ENCODE peak calls at places on chromosome 16, in six cellular contexts. One of them, this sample, is unnamed.

GRCh38 chr16:12113581-12114375 is 137.2 kb downstream of the SNX29 start:
- DNase-seq in KG1: no peak
- DNase-seq in C1 segment of cervical spinal cord: no peak
- DNase-seq in activated CD4-positive, alpha-beta T cell treated with anti-CD3 and anti-CD28 coated beads, Interleukin-2, amount 50 U/mL, for 1 hour: no peak
- DNase-seq in adrenal gland: no peak
- DNase-seq in T-helper 1 cell: no peak
- DNase-seq in this sample: no peak

GRCh38 chr16:1301562-1301961 is 7.9 kb upstream of the UBE2I start:
- DNase-seq in KG1: no peak
- DNase-seq in C1 segment of cervical spinal cord: no peak
- DNase-seq in activated CD4-positive, alpha-beta T cell treated with anti-CD3 and anti-CD28 coated beads, Interleukin-2, amount 50 U/mL, for 1 hour: no peak
- DNase-seq in adrenal gland: no peak
- DNase-seq in T-helper 1 cell: no peak
- DNase-seq in this sample: no peak

GRCh38 chr16:88874938-88875599 is 8.6 kb upstream of the PABPN1L start:
- DNase-seq in KG1: no peak
- DNase-seq in C1 segment of cervical spinal cord: no peak
- DNase-seq in activated CD4-positive, alpha-beta T cell treated with anti-CD3 and anti-CD28 coated beads, Interleukin-2, amount 50 U/mL, for 1 hour: no peak
- DNase-seq in adrenal gland: no peak
- DNase-seq in T-helper 1 cell: no peak
- DNase-seq in this sample: no peak

GRCh38 chr16:23373436-23374219 is 71.5 kb downstream of the SCNN1B start:
- DNase-seq in KG1: no peak
- DNase-seq in C1 segment of cervical spinal cord: no peak
- DNase-seq in activated CD4-positive, alpha-beta T cell treated with anti-CD3 and anti-CD28 coated beads, Interleukin-2, amount 50 U/mL, for 1 hour: no peak
- DNase-seq in adrenal gland: no peak
- DNase-seq in T-helper 1 cell: no peak
- DNase-seq in this sample: no peak

GRCh38 chr16:11994187-11995119 is 17.9 kb downstream of the SNX29 start:
- DNase-seq in KG1: no peak
- DNase-seq in C1 segment of cervical spinal cord: no peak
- DNase-seq in activated CD4-positive, alpha-beta T cell treated with anti-CD3 and anti-CD28 coated beads, Interleukin-2, amount 50 U/mL, for 1 hour: no peak
- DNase-seq in adrenal gland: peak
- DNase-seq in T-helper 1 cell: no peak
- DNase-seq in this sample: no peak

GRCh38 chr16:69839798-69840409 is 77.8 kb downstream of the WWP2 start:
- DNase-seq in KG1: no peak
- DNase-seq in C1 segment of cervical spinal cord: no peak
- DNase-seq in activated CD4-positive, alpha-beta T cell treated with anti-CD3 and anti-CD28 coated beads, Interleukin-2, amount 50 U/mL, for 1 hour: no peak
- DNase-seq in adrenal gland: no peak
- DNase-seq in T-helper 1 cell: no peak
- DNase-seq in this sample: no peak

GRCh38 chr16:85188822-85189672 is 76.8 kb upstream of the CIBAR2 start:
- DNase-seq in KG1: no peak
- DNase-seq in C1 segment of cervical spinal cord: no peak
- DNase-seq in activated CD4-positive, alpha-beta T cell treated with anti-CD3 and anti-CD28 coated beads, Interleukin-2, amount 50 U/mL, for 1 hour: no peak
- DNase-seq in adrenal gland: no peak
- DNase-seq in T-helper 1 cell: no peak
- DNase-seq in this sample: no peak

GRCh38 chr16:35102780-35103403 is 1643.5 kb downstream of the TP53TG3F start:
- DNase-seq in KG1: no peak
- DNase-seq in C1 segment of cervical spinal cord: no peak
- DNase-seq in activated CD4-positive, alpha-beta T cell treated with anti-CD3 and anti-CD28 coated beads, Interleukin-2, amount 50 U/mL, for 1 hour: no peak
- DNase-seq in adrenal gland: no peak
- DNase-seq in T-helper 1 cell: no peak
- DNase-seq in this sample: no peak

GRCh38 chr16:51523400-51523799 is 372.3 kb upstream of the SALL1 start:
- DNase-seq in KG1: no peak
- DNase-seq in C1 segment of cervical spinal cord: no peak
- DNase-seq in activated CD4-positive, alpha-beta T cell treated with anti-CD3 and anti-CD28 coated beads, Interleukin-2, amount 50 U/mL, for 1 hour: no peak
- DNase-seq in adrenal gland: no peak
- DNase-seq in T-helper 1 cell: no peak
- DNase-seq in this sample: no peak

GRCh38 chr16:29029168-29029994 is 44.5 kb downstream of the LAT start:
- DNase-seq in KG1: no peak
- DNase-seq in C1 segment of cervical spinal cord: no peak
- DNase-seq in activated CD4-positive, alpha-beta T cell treated with anti-CD3 and anti-CD28 coated beads, Interleukin-2, amount 50 U/mL, for 1 hour: peak
- DNase-seq in adrenal gland: peak
- DNase-seq in T-helper 1 cell: peak
- DNase-seq in this sample: peak

GRCh38 chr16:21952793-21953540 is at the start of gene UQCRC2:
- DNase-seq in KG1: peak
- DNase-seq in C1 segment of cervical spinal cord: peak
- DNase-seq in activated CD4-positive, alpha-beta T cell treated with anti-CD3 and anti-CD28 coated beads, Interleukin-2, amount 50 U/mL, for 1 hour: peak
- DNase-seq in adrenal gland: peak
- DNase-seq in T-helper 1 cell: peak
- DNase-seq in this sample: peak

GRCh38 chr16:2904100-2904921 is 7.4 kb upstream of the FLYWCH1 start:
- DNase-seq in KG1: peak
- DNase-seq in C1 segment of cervical spinal cord: peak
- DNase-seq in activated CD4-positive, alpha-beta T cell treated with anti-CD3 and anti-CD28 coated beads, Interleukin-2, amount 50 U/mL, for 1 hour: peak
- DNase-seq in adrenal gland: peak
- DNase-seq in T-helper 1 cell: peak
- DNase-seq in this sample: peak

GRCh38 chr16:79801550-79802090 is 201.1 kb upstream of the MAF start:
- DNase-seq in KG1: no peak
- DNase-seq in C1 segment of cervical spinal cord: no peak
- DNase-seq in activated CD4-positive, alpha-beta T cell treated with anti-CD3 and anti-CD28 coated beads, Interleukin-2, amount 50 U/mL, for 1 hour: no peak
- DNase-seq in adrenal gland: no peak
- DNase-seq in T-helper 1 cell: no peak
- DNase-seq in this sample: no peak

GRCh38 chr16:66444049-66444481 is 17.0 kb downstream of the BEAN1 start:
- DNase-seq in KG1: no peak
- DNase-seq in C1 segment of cervical spinal cord: no peak
- DNase-seq in activated CD4-positive, alpha-beta T cell treated with anti-CD3 and anti-CD28 coated beads, Interleukin-2, amount 50 U/mL, for 1 hour: no peak
- DNase-seq in adrenal gland: no peak
- DNase-seq in T-helper 1 cell: no peak
- DNase-seq in this sample: no peak

GRCh38 chr16:25111403-25112166 is at the start of gene LCMT1:
- DNase-seq in KG1: peak
- DNase-seq in C1 segment of cervical spinal cord: peak
- DNase-seq in activated CD4-positive, alpha-beta T cell treated with anti-CD3 and anti-CD28 coated beads, Interleukin-2, amount 50 U/mL, for 1 hour: peak
- DNase-seq in adrenal gland: peak
- DNase-seq in T-helper 1 cell: peak
- DNase-seq in this sample: peak

GRCh38 chr16:75491876-75492275 is 3.4 kb downstream of the CHST6 start:
- DNase-seq in KG1: no peak
- DNase-seq in C1 segment of cervical spinal cord: no peak
- DNase-seq in activated CD4-positive, alpha-beta T cell treated with anti-CD3 and anti-CD28 coated beads, Interleukin-2, amount 50 U/mL, for 1 hour: no peak
- DNase-seq in adrenal gland: peak
- DNase-seq in T-helper 1 cell: no peak
- DNase-seq in this sample: no peak

GRCh38 chr16:13766334-13766733 is 153.6 kb upstream of the ERCC4 start:
- DNase-seq in KG1: no peak
- DNase-seq in C1 segment of cervical spinal cord: no peak
- DNase-seq in activated CD4-positive, alpha-beta T cell treated with anti-CD3 and anti-CD28 coated beads, Interleukin-2, amount 50 U/mL, for 1 hour: no peak
- DNase-seq in adrenal gland: no peak
- DNase-seq in T-helper 1 cell: no peak
- DNase-seq in this sample: no peak

GRCh38 chr16:89737341-89738071 is 16.2 kb downstream of the ZNF276 start:
- DNase-seq in KG1: no peak
- DNase-seq in C1 segment of cervical spinal cord: no peak
- DNase-seq in activated CD4-positive, alpha-beta T cell treated with anti-CD3 and anti-CD28 coated beads, Interleukin-2, amount 50 U/mL, for 1 hour: peak
- DNase-seq in adrenal gland: no peak
- DNase-seq in T-helper 1 cell: peak
- DNase-seq in this sample: peak

GRCh38 chr16:10923650-10924214 is 18.5 kb downstream of the DEXI start:
- DNase-seq in KG1: no peak
- DNase-seq in C1 segment of cervical spinal cord: no peak
- DNase-seq in activated CD4-positive, alpha-beta T cell treated with anti-CD3 and anti-CD28 coated beads, Interleukin-2, amount 50 U/mL, for 1 hour: no peak
- DNase-seq in adrenal gland: peak
- DNase-seq in T-helper 1 cell: no peak
- DNase-seq in this sample: no peak

GRCh38 chr16:68420366-68420765 is 27.9 kb downstream of the SMPD3 start:
- DNase-seq in KG1: no peak
- DNase-seq in C1 segment of cervical spinal cord: no peak
- DNase-seq in activated CD4-positive, alpha-beta T cell treated with anti-CD3 and anti-CD28 coated beads, Interleukin-2, amount 50 U/mL, for 1 hour: no peak
- DNase-seq in adrenal gland: no peak
- DNase-seq in T-helper 1 cell: no peak
- DNase-seq in this sample: no peak

GRCh38 chr16:6009151-6009550 is 911.6 kb upstream of the EEF2KMT start:
- DNase-seq in KG1: no peak
- DNase-seq in C1 segment of cervical spinal cord: no peak
- DNase-seq in activated CD4-positive, alpha-beta T cell treated with anti-CD3 and anti-CD28 coated beads, Interleukin-2, amount 50 U/mL, for 1 hour: no peak
- DNase-seq in adrenal gland: no peak
- DNase-seq in T-helper 1 cell: no peak
- DNase-seq in this sample: no peak

GRCh38 chr16:65574311-65574966 is 452.6 kb upstream of the CDH11 start:
- DNase-seq in KG1: no peak
- DNase-seq in C1 segment of cervical spinal cord: no peak
- DNase-seq in activated CD4-positive, alpha-beta T cell treated with anti-CD3 and anti-CD28 coated beads, Interleukin-2, amount 50 U/mL, for 1 hour: no peak
- DNase-seq in adrenal gland: no peak
- DNase-seq in T-helper 1 cell: no peak
- DNase-seq in this sample: no peak

GRCh38 chr16:47204736-47205499 is 61.2 kb upstream of the NETO2 start:
- DNase-seq in KG1: no peak
- DNase-seq in C1 segment of cervical spinal cord: no peak
- DNase-seq in activated CD4-positive, alpha-beta T cell treated with anti-CD3 and anti-CD28 coated beads, Interleukin-2, amount 50 U/mL, for 1 hour: no peak
- DNase-seq in adrenal gland: no peak
- DNase-seq in T-helper 1 cell: no peak
- DNase-seq in this sample: no peak

GRCh38 chr16:10749680-10750035 is 6.0 kb downstream of the NUBP1 start:
- DNase-seq in KG1: no peak
- DNase-seq in C1 segment of cervical spinal cord: no peak
- DNase-seq in activated CD4-positive, alpha-beta T cell treated with anti-CD3 and anti-CD28 coated beads, Interleukin-2, amount 50 U/mL, for 1 hour: no peak
- DNase-seq in adrenal gland: no peak
- DNase-seq in T-helper 1 cell: no peak
- DNase-seq in this sample: no peak

GRCh38 chr16:11621920-11622651 is 35.4 kb upstream of the LITAF start:
- DNase-seq in KG1: no peak
- DNase-seq in C1 segment of cervical spinal cord: no peak
- DNase-seq in activated CD4-positive, alpha-beta T cell treated with anti-CD3 and anti-CD28 coated beads, Interleukin-2, amount 50 U/mL, for 1 hour: peak
- DNase-seq in adrenal gland: no peak
- DNase-seq in T-helper 1 cell: peak
- DNase-seq in this sample: peak

GRCh38 chr16:48184681-48185080 is 28.9 kb upstream of the ABCC12 start:
- DNase-seq in KG1: no peak
- DNase-seq in C1 segment of cervical spinal cord: no peak
- DNase-seq in activated CD4-positive, alpha-beta T cell treated with anti-CD3 and anti-CD28 coated beads, Interleukin-2, amount 50 U/mL, for 1 hour: no peak
- DNase-seq in adrenal gland: no peak
- DNase-seq in T-helper 1 cell: no peak
- DNase-seq in this sample: no peak

GRCh38 chr16:55037051-55037450 is 106.4 kb downstream of the IRX5 start:
- DNase-seq in KG1: no peak
- DNase-seq in C1 segment of cervical spinal cord: no peak
- DNase-seq in activated CD4-positive, alpha-beta T cell treated with anti-CD3 and anti-CD28 coated beads, Interleukin-2, amount 50 U/mL, for 1 hour: no peak
- DNase-seq in adrenal gland: no peak
- DNase-seq in T-helper 1 cell: no peak
- DNase-seq in this sample: no peak

GRCh38 chr16:14392960-14393359 is 237.1 kb downstream of the PARN start:
- DNase-seq in KG1: no peak
- DNase-seq in C1 segment of cervical spinal cord: no peak
- DNase-seq in activated CD4-positive, alpha-beta T cell treated with anti-CD3 and anti-CD28 coated beads, Interleukin-2, amount 50 U/mL, for 1 hour: no peak
- DNase-seq in adrenal gland: no peak
- DNase-seq in T-helper 1 cell: no peak
- DNase-seq in this sample: no peak

GRCh38 chr16:17930280-17930679 is 406.3 kb downstream of the NPIPA8 start:
- DNase-seq in KG1: no peak
- DNase-seq in C1 segment of cervical spinal cord: no peak
- DNase-seq in activated CD4-positive, alpha-beta T cell treated with anti-CD3 and anti-CD28 coated beads, Interleukin-2, amount 50 U/mL, for 1 hour: no peak
- DNase-seq in adrenal gland: no peak
- DNase-seq in T-helper 1 cell: no peak
- DNase-seq in this sample: no peak

GRCh38 chr16:89290887-89291286 is 73.4 kb downstream of the ZNF778 start:
- DNase-seq in KG1: no peak
- DNase-seq in C1 segment of cervical spinal cord: no peak
- DNase-seq in activated CD4-positive, alpha-beta T cell treated with anti-CD3 and anti-CD28 coated beads, Interleukin-2, amount 50 U/mL, for 1 hour: no peak
- DNase-seq in adrenal gland: no peak
- DNase-seq in T-helper 1 cell: no peak
- DNase-seq in this sample: no peak

GRCh38 chr16:68992521-68992920 is 112.9 kb upstream of the HAS3 start:
- DNase-seq in KG1: no peak
- DNase-seq in C1 segment of cervical spinal cord: no peak
- DNase-seq in activated CD4-positive, alpha-beta T cell treated with anti-CD3 and anti-CD28 coated beads, Interleukin-2, amount 50 U/mL, for 1 hour: no peak
- DNase-seq in adrenal gland: no peak
- DNase-seq in T-helper 1 cell: no peak
- DNase-seq in this sample: no peak

GRCh38 chr16:4847774-4848587 is 700 bp downstream of the UBN1 start:
- DNase-seq in KG1: peak
- DNase-seq in C1 segment of cervical spinal cord: no peak
- DNase-seq in activated CD4-positive, alpha-beta T cell treated with anti-CD3 and anti-CD28 coated beads, Interleukin-2, amount 50 U/mL, for 1 hour: peak
- DNase-seq in adrenal gland: peak
- DNase-seq in T-helper 1 cell: peak
- DNase-seq in this sample: peak

GRCh38 chr16:83890359-83890758 is 8.6 kb upstream of the MLYCD start:
- DNase-seq in KG1: no peak
- DNase-seq in C1 segment of cervical spinal cord: no peak
- DNase-seq in activated CD4-positive, alpha-beta T cell treated with anti-CD3 and anti-CD28 coated beads, Interleukin-2, amount 50 U/mL, for 1 hour: no peak
- DNase-seq in adrenal gland: no peak
- DNase-seq in T-helper 1 cell: no peak
- DNase-seq in this sample: no peak

GRCh38 chr16:10988164-10988803 is 43.9 kb downstream of the CLEC16A start:
- DNase-seq in KG1: no peak
- DNase-seq in C1 segment of cervical spinal cord: no peak
- DNase-seq in activated CD4-positive, alpha-beta T cell treated with anti-CD3 and anti-CD28 coated beads, Interleukin-2, amount 50 U/mL, for 1 hour: peak
- DNase-seq in adrenal gland: no peak
- DNase-seq in T-helper 1 cell: peak
- DNase-seq in this sample: no peak

GRCh38 chr16:67305216-67306071 is 21.1 kb downstream of the KCTD19 start:
- DNase-seq in KG1: no peak
- DNase-seq in C1 segment of cervical spinal cord: no peak
- DNase-seq in activated CD4-positive, alpha-beta T cell treated with anti-CD3 and anti-CD28 coated beads, Interleukin-2, amount 50 U/mL, for 1 hour: no peak
- DNase-seq in adrenal gland: no peak
- DNase-seq in T-helper 1 cell: no peak
- DNase-seq in this sample: no peak

GRCh38 chr16:87702325-87702811 is 63.4 kb downstream of the KLHDC4 start:
- DNase-seq in KG1: peak
- DNase-seq in C1 segment of cervical spinal cord: no peak
- DNase-seq in activated CD4-positive, alpha-beta T cell treated with anti-CD3 and anti-CD28 coated beads, Interleukin-2, amount 50 U/mL, for 1 hour: peak
- DNase-seq in adrenal gland: no peak
- DNase-seq in T-helper 1 cell: peak
- DNase-seq in this sample: peak

GRCh38 chr16:19698480-19699465 is 19.3 kb downstream of the KNOP1 start:
- DNase-seq in KG1: no peak
- DNase-seq in C1 segment of cervical spinal cord: no peak
- DNase-seq in activated CD4-positive, alpha-beta T cell treated with anti-CD3 and anti-CD28 coated beads, Interleukin-2, amount 50 U/mL, for 1 hour: no peak
- DNase-seq in adrenal gland: peak
- DNase-seq in T-helper 1 cell: no peak
- DNase-seq in this sample: no peak

GRCh38 chr16:69917739-69918138 is 33.4 kb upstream of the CLEC18A start:
- DNase-seq in KG1: no peak
- DNase-seq in C1 segment of cervical spinal cord: no peak
- DNase-seq in activated CD4-positive, alpha-beta T cell treated with anti-CD3 and anti-CD28 coated beads, Interleukin-2, amount 50 U/mL, for 1 hour: no peak
- DNase-seq in adrenal gland: peak
- DNase-seq in T-helper 1 cell: no peak
- DNase-seq in this sample: no peak